ENCODE peak calls at places on chromosomes 13 and 19, in five cellular contexts. U is IMR-90, X is K562, I is GM23338, W is endothelial cell of umbilical vein. G is an unnamed sample.

GRCh38 chr13:91785435-91786137 is 387.2 kb downstream of the GPC5 start:
- DNase-seq in U (no peak), X (no peak), I (no peak), W (no peak), G (no peak)

GRCh38 chr19:35639321-35639639 is 2.3 kb upstream of the ETV2 start:
- DNase-seq in U (no peak), X (no peak), I (no peak), W (no peak), G (no peak)

GRCh38 chr19:50313812-50314536 is 15.2 kb downstream of the KCNC3 start:
- DNase-seq in U (no peak), X (no peak), I (peak), W (no peak), G (no peak)

GRCh38 chr19:41997121-41997850 is 3.3 kb upstream of the ATP1A3 start:
- DNase-seq in U (peak), X (peak), I (peak), W (no peak), G (peak)

GRCh38 chr13:43730642-43731041 is 56.1 kb downstream of the ENOX1 start:
- DNase-seq in U (peak), X (no peak), I (no peak), W (no peak), G (peak)

GRCh38 chr19:47021536-47022139 is 2.0 kb downstream of the NPAS1 start:
- DNase-seq in U (no peak), X (peak), I (peak), W (no peak), G (peak)

GRCh38 chr19:17902701-17903100 is 30.1 kb upstream of the CCDC124 start:
- DNase-seq in U (peak), X (no peak), I (no peak), W (no peak), G (peak)

GRCh38 chr19:35090160-35090794 is 25.3 kb upstream of the FXYD3 start:
- DNase-seq in U (peak), X (peak), I (peak), W (peak), G (peak)

GRCh38 chr19:1248454-1249297 is at the start of gene MIDN:
- DNase-seq in U (peak), X (peak), I (peak), W (peak), G (peak)

GRCh38 chr13:113735194-113735593 is 23.8 kb upstream of the TMEM255B start:
- DNase-seq in U (no peak), X (no peak), I (no peak), W (no peak), G (no peak)

GRCh38 chr19:36488816-36489138 is 584 bp downstream of the ZNF566 start:
- DNase-seq in U (no peak), X (peak), I (no peak), W (no peak), G (no peak)

GRCh38 chr13:97256343-97256783 is 34.2 kb downstream of the MBNL2 start:
- DNase-seq in U (peak), X (peak), I (no peak), W (peak), G (peak)

GRCh38 chr13:66811445-66811844 is 418.7 kb downstream of the PCDH9 start:
- DNase-seq in U (no peak), X (no peak), I (no peak), W (no peak), G (no peak)

GRCh38 chr19:10290439-10290875 is 705 bp downstream of the ICAM5 start:
- DNase-seq in U (peak), X (peak), I (peak), W (no peak), G (peak)

GRCh38 chr13:24943136-24943535 is 152.8 kb upstream of the PABPC3 start:
- DNase-seq in U (no peak), X (no peak), I (no peak), W (no peak), G (no peak)

GRCh38 chr19:36097036-36097435 is 13.9 kb upstream of the OVOL3 start:
- DNase-seq in U (no peak), X (no peak), I (no peak), W (peak), G (no peak)

GRCh38 chr19:47445937-47446402 is 25.7 kb downstream of the SLC8A2 start:
- DNase-seq in U (no peak), X (peak), I (peak), W (no peak), G (peak)

GRCh38 chr13:46588019-46588418 is 35.0 kb downstream of the LRCH1 start:
- DNase-seq in U (no peak), X (no peak), I (no peak), W (no peak), G (no peak)

GRCh38 chr19:27673986-27674385 is 1539.0 kb downstream of the UQCRFS1 start:
- DNase-seq in U (no peak), X (no peak), I (no peak), W (no peak), G (no peak)

GRCh38 chr13:34250151-34250550 is 432.2 kb downstream of the RFC3 start:
- DNase-seq in U (no peak), X (no peak), I (no peak), W (no peak), G (no peak)

GRCh38 chr19:53877361-53877766 is 4.6 kb upstream of the PRKCG start:
- DNase-seq in U (no peak), X (no peak), I (peak), W (no peak), G (peak)

GRCh38 chr19:29566496-29567054 is 39.5 kb upstream of the POP4 start:
- DNase-seq in U (no peak), X (no peak), I (no peak), W (no peak), G (no peak)

GRCh38 chr19:6230991-6231448 is 48.8 kb downstream of the MLLT1 start:
- DNase-seq in U (no peak), X (no peak), I (no peak), W (no peak), G (no peak)

GRCh38 chr13:101916758-101917474 is 464.4 kb downstream of the ITGBL1 start:
- DNase-seq in U (no peak), X (no peak), I (peak), W (no peak), G (no peak)

GRCh38 chr13:50243926-50244325 is 228.7 kb downstream of the KCNRG start:
- DNase-seq in U (no peak), X (no peak), I (no peak), W (no peak), G (no peak)

GRCh38 chr13:89486721-89487120 is 1815.5 kb downstream of the SLITRK5 start:
- DNase-seq in U (no peak), X (no peak), I (no peak), W (no peak), G (no peak)

GRCh38 chr19:46469541-46470185 is 1.7 kb downstream of the PNMA8A start:
- DNase-seq in U (no peak), X (no peak), I (no peak), W (no peak), G (no peak)

GRCh38 chr19:34577531-34578101 is 96.1 kb downstream of the WTIP start:
- DNase-seq in U (no peak), X (peak), I (peak), W (no peak), G (peak)

GRCh38 chr13:34620073-34620858 is 321.8 kb upstream of the NBEA start:
- DNase-seq in U (no peak), X (no peak), I (no peak), W (no peak), G (no peak)

GRCh38 chr19:6044056-6044805 is 66.1 kb downstream of the RFX2 start:
- DNase-seq in U (no peak), X (no peak), I (no peak), W (no peak), G (no peak)

GRCh38 chr13:33230178-33230881 is 55.2 kb downstream of the STARD13 start:
- DNase-seq in U (peak), X (no peak), I (no peak), W (peak), G (peak)

GRCh38 chr13:44359983-44360375 is 13.6 kb upstream of the SERP2 start:
- DNase-seq in U (no peak), X (no peak), I (no peak), W (no peak), G (no peak)

GRCh38 chr19:28292822-28293500 is 920.0 kb downstream of the UQCRFS1 start:
- DNase-seq in U (no peak), X (no peak), I (peak), W (peak), G (no peak)

GRCh38 chr13:45492538-45492937 is 27.8 kb downstream of the COG3 start:
- DNase-seq in U (peak), X (no peak), I (no peak), W (no peak), G (no peak)

GRCh38 chr13:110772091-110772984 is 58.8 kb downstream of the ING1 start:
- DNase-seq in U (no peak), X (no peak), I (no peak), W (no peak), G (no peak)

GRCh38 chr13:110775576-110775975 is 62.1 kb downstream of the ING1 start:
- DNase-seq in U (no peak), X (no peak), I (no peak), W (no peak), G (no peak)

GRCh38 chr13:110774490-110774889 is 61.0 kb downstream of the ING1 start:
- DNase-seq in U (no peak), X (no peak), I (no peak), W (no peak), G (no peak)

GRCh38 chr13:110773480-110773879 is 60.0 kb downstream of the ING1 start:
- DNase-seq in U (no peak), X (no peak), I (no peak), W (no peak), G (no peak)

GRCh38 chr13:110774051-110774450 is 60.6 kb downstream of the ING1 start:
- DNase-seq in U (no peak), X (no peak), I (no peak), W (no peak), G (no peak)
- H3K4me2 ChIP-seq in U (no peak), X (no peak), I (no peak), W (no peak), G (no peak)

DNA sequence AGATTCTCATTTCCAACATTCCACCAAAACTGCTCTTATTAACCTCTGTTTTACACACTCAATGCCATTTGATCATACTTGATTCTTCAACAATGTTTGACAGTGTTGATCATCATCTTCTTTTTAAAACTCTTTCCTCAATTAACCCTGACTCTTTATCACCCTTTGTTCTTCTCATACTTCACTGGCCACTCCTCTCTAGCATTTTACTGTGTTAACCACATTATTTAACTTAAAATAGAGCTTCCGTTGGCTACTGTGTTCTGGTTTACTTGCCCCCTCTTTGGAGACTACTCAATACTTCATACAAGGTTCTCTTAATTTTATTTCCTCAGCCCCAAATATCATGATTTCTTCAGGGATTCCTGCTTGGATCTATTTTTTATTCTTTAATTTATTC is 121.1 kb upstream of the SPRY2 start:
- DNase-seq in U (no peak), X (no peak), I (no peak), W (no peak), G (no peak)
- H2AFZ ChIP-seq in U (no peak), X (no peak), I (no peak), W (no peak), G (no peak)

GRCh38 chr13:77907653-77908341 is 10.8 kb downstream of the EDNRB start:
- DNase-seq in U (no peak), X (no peak), I (no peak), W (peak), G (no peak)
- H3K4me3 ChIP-seq in U (no peak), X (no peak), I (no peak), W (no peak), G (no peak)

DNA sequence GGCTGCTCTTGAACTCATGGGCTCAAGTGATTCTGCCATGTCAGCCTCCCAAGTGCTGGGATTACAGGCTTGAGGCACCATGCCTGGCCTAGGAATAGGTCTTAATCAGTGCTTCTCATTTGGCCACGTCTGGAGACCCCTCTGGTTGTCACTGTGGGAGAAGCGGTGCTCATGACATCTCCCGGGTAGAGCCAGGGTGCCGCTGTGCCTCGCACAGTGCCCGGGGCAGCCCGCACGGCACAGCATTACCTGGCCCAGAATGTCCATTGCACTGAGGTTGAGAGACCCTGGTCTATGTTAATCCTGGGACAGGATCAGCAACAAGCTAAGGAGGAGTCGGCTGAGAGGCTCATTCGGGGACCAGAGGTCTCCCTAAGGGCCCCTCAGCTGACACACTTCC is 160.8 kb downstream of the EFNB2 start:
- DNase-seq in U (no peak), X (no peak), I (no peak), W (no peak), G (no peak)
- H3K4me2 ChIP-seq in U (no peak), X (no peak), I (no peak), W (no peak), G (no peak)

GRCh38 chr19:9009935-9010651 is at the start of gene MUC16:
- DNase-seq in U (no peak), X (no peak), I (peak), W (no peak), G (no peak)
- H2AFZ ChIP-seq in U (no peak), X (no peak), I (no peak), W (no peak), G (no peak)

DNA sequence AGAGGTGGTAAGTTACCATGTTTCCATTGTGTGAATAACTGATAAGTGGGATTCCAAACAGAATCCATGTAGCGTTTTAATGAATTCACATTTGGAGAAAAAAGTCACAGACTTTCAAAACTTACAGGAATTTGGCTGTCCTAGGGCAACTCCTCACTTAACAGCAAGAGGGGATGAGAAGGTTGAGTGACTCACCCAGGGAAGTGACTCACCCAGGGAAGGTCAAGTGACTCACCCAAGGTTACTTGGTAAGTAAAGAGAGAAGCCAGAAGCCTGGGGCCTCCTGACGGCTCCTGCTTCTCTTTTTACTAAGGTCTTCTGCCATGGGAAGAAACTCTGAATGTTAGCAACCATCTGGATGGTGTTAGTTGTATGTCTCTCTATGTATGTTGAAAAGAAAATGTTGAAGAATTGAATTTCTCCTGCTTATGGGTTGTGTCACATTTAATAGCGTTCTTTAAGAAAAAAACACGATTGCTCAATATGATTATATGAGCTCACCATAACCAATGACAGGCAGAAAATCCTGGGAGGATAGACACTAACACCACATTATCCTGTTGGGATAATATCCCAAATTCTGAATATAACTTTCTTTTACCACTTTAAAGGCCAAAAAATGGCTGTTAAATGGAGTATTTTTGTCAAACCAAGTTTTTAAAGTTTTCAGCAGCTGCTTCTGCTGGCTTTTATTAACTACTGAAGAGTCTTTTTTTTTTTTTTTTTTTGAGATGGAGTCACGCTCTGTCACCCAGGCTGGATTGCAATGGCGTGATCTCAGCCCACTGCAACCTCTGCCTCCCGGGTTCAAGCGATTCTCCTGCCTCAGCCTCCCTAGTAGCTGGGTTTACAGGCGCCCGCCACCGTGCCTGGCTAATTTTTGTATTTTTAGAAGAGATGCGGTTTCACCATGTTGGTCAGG is 195.6 kb downstream of the GGACT start:
- DNase-seq in U (peak), X (peak), I (peak), W (peak), G (peak)
- H3K4me3 ChIP-seq in U (no peak), X (no peak), I (no peak), W (no peak), G (peak)

GRCh38 chr13:94640676-94641075 is 39.0 kb downstream of the GPR180 start:
- DNase-seq in U (peak), X (no peak), I (no peak), W (peak), G (peak)
- H3K4me2 ChIP-seq in U (peak), X (no peak), I (no peak), W (peak), G (peak)

GRCh38 chr13:21079206-21079605 is 17.8 kb upstream of the LATS2 start:
- DNase-seq in U (no peak), X (no peak), I (no peak), W (no peak), G (no peak)
- H2AFZ ChIP-seq in U (no peak), X (no peak), I (no peak), W (no peak), G (no peak)